ENCODE peak calls at places on chromosomes 11 and 22, in ten cellular contexts. M is HTR-8/SVneo; P is effector CD4-positive, alpha-beta T cell; K is activated CD4-positive, alpha-beta T cell treated with anti-CD3 and anti-CD28 coated beads for 48 hours; Z is posterior vena cava; Q is DMS79 treated with DMSO at 0.1 percent for 48 hours; C is stimulated activated CD4-positive, alpha-beta T cell treated with anti-CD3 and anti-CD28 coated beads, Interleukin-12 subunit alpha, Interleukin-12 subunit beta, amount 100 ng/mL, for 4 hours; J is cardiac fibroblast; O is left cardiac atrium; H is foreskin fibroblast. D is an unnamed sample.

GRCh38 chr11:47172740-47173139 is 3.9 kb downstream of the ARFGAP2 start:
- DNase-seq in M (no peak), P (no peak), K (no peak), Z (no peak), Q (no peak), C (no peak), J (no peak), O (no peak), H (no peak), D (no peak)

GRCh38 chr11:94757037-94757681 is 11.0 kb upstream of the AMOTL1 start:
- DNase-seq in M (no peak), P (no peak), K (no peak), Z (no peak), Q (no peak), C (no peak), J (no peak), O (no peak), H (no peak), D (no peak)

GRCh38 chr11:72584293-72584921 is 89.8 kb downstream of the PDE2A start:
- DNase-seq in M (no peak), P (peak), K (peak), Z (peak), Q (no peak), C (peak), J (peak), O (peak), H (peak), D (no peak)

GRCh38 chr11:3837793-3838192 is 3.0 kb downstream of the RHOG start:
- DNase-seq in M (no peak), P (no peak), K (no peak), Z (peak), Q (no peak), C (no peak), J (peak), O (peak), H (peak), D (no peak)

GRCh38 chr11:87859583-87859982 is 315.7 kb downstream of the RAB38 start:
- DNase-seq in M (no peak), P (no peak), K (no peak), Z (no peak), Q (no peak), C (no peak), J (peak), O (no peak), H (no peak), D (no peak)

GRCh38 chr22:42176271-42176670 is 45.7 kb upstream of the CYP2D6 start:
- DNase-seq in M (no peak), P (no peak), K (no peak), Z (no peak), Q (no peak), C (no peak), J (no peak), O (no peak), H (no peak), D (no peak)

GRCh38 chr11:104967493-104968364 is 645 bp downstream of the CASP4 start:
- DNase-seq in M (peak), P (no peak), K (no peak), Z (no peak), Q (no peak), C (no peak), J (peak), O (no peak), H (no peak), D (no peak)

GRCh38 chr11:12706531-12707499 is 32.6 kb downstream of the TEAD1 start:
- DNase-seq in M (no peak), P (no peak), K (no peak), Z (no peak), Q (peak), C (no peak), J (peak), O (peak), H (no peak), D (no peak)

GRCh38 chr22:36873614-36874308 is 13.0 kb downstream of the NCF4 start:
- DNase-seq in M (peak), P (peak), K (peak), Z (no peak), Q (no peak), C (no peak), J (peak), O (peak), H (peak), D (peak)

GRCh38 chr11:77418981-77419592 is 54.8 kb downstream of the PAK1 start:
- DNase-seq in M (no peak), P (no peak), K (no peak), Z (no peak), Q (no peak), C (no peak), J (no peak), O (no peak), H (no peak), D (no peak)